ENCODE peak calls at places on chromosomes 7 and 10, in five cellular contexts. One of them, this sample, is unnamed. For H3K4me1, H3K27me3 and H3K36me3, the result is how much of the 10 kb centered on the place peaks cover.

GRCh38 chr10:101085846-101086245 is 24.1 kb downstream of the KAZALD1 start:
- DNase-seq in Caco-2: no peak
- DNase-seq in body of pancreas: no peak
- DNase-seq in CD4-positive, CD25-positive, alpha-beta regulatory T cell: no peak
- DNase-seq in neural progenitor cell: no peak
- DNase-seq in this sample: no peak

GRCh38 chr10:12177642-12178041 is 18.0 kb downstream of the NUDT5 start:
- DNase-seq in Caco-2: no peak
- DNase-seq in body of pancreas: no peak
- DNase-seq in CD4-positive, CD25-positive, alpha-beta regulatory T cell: no peak
- DNase-seq in neural progenitor cell: no peak
- DNase-seq in this sample: no peak

GRCh38 chr10:56823849-56824248 is 462.8 kb upstream of the ZWINT start:
- DNase-seq in Caco-2: peak
- DNase-seq in body of pancreas: no peak
- DNase-seq in CD4-positive, CD25-positive, alpha-beta regulatory T cell: no peak
- DNase-seq in neural progenitor cell: peak
- DNase-seq in this sample: peak

GRCh38 chr10:97780991-97781540 is 9.3 kb upstream of the SFRP5 start:
- DNase-seq in Caco-2: no peak
- DNase-seq in body of pancreas: no peak
- DNase-seq in CD4-positive, CD25-positive, alpha-beta regulatory T cell: no peak
- DNase-seq in neural progenitor cell: no peak
- DNase-seq in this sample: no peak

GRCh38 chr10:25725917-25726716 is 207.9 kb upstream of the MYO3A start:
- DNase-seq in Caco-2: peak
- DNase-seq in body of pancreas: peak
- DNase-seq in CD4-positive, CD25-positive, alpha-beta regulatory T cell: peak
- DNase-seq in neural progenitor cell: peak
- DNase-seq in this sample: peak

GRCh38 chr10:5317547-5318107 is 47.1 kb upstream of the UCN3 start:
- DNase-seq in Caco-2: no peak
- DNase-seq in body of pancreas: no peak
- DNase-seq in CD4-positive, CD25-positive, alpha-beta regulatory T cell: peak
- DNase-seq in neural progenitor cell: no peak
- DNase-seq in this sample: no peak

GRCh38 chr7:155222046-155222445 is 75.6 kb upstream of the INSIG1 start:
- DNase-seq in Caco-2: no peak
- DNase-seq in body of pancreas: peak
- DNase-seq in CD4-positive, CD25-positive, alpha-beta regulatory T cell: no peak
- DNase-seq in neural progenitor cell: no peak
- DNase-seq in this sample: no peak

GRCh38 chr10:75599875-75600648 is 168.6 kb downstream of the LRMDA start:
- DNase-seq in Caco-2: no peak
- DNase-seq in body of pancreas: no peak
- DNase-seq in CD4-positive, CD25-positive, alpha-beta regulatory T cell: no peak
- DNase-seq in neural progenitor cell: no peak
- DNase-seq in this sample: no peak

GRCh38 chr7:84085147-84085546 is 109.4 kb downstream of the SEMA3A start:
- DNase-seq in Caco-2: no peak
- DNase-seq in body of pancreas: no peak
- DNase-seq in CD4-positive, CD25-positive, alpha-beta regulatory T cell: no peak
- DNase-seq in neural progenitor cell: no peak
- DNase-seq in this sample: no peak

GRCh38 chr10:12448729-12449391 is 99.5 kb downstream of the CAMK1D start:
- DNase-seq in Caco-2: no peak
- DNase-seq in body of pancreas: peak
- DNase-seq in CD4-positive, CD25-positive, alpha-beta regulatory T cell: peak
- DNase-seq in neural progenitor cell: no peak
- DNase-seq in this sample: no peak

GRCh38 chr10:115665549-115665948 is 572.4 kb downstream of the ATRNL1 start:
- DNase-seq in Caco-2: no peak
- DNase-seq in body of pancreas: no peak
- DNase-seq in CD4-positive, CD25-positive, alpha-beta regulatory T cell: no peak
- DNase-seq in neural progenitor cell: no peak
- DNase-seq in this sample: no peak

GRCh38 chr7:152081088-152081487 is 55.6 kb downstream of the GALNT11 start:
- DNase-seq in Caco-2: peak
- DNase-seq in body of pancreas: no peak
- DNase-seq in CD4-positive, CD25-positive, alpha-beta regulatory T cell: no peak
- DNase-seq in neural progenitor cell: peak
- DNase-seq in this sample: peak

GRCh38 chr7:29106128-29106988 is 40.0 kb downstream of the CPVL start:
- DNase-seq in Caco-2: peak
- DNase-seq in body of pancreas: peak
- DNase-seq in CD4-positive, CD25-positive, alpha-beta regulatory T cell: no peak
- DNase-seq in neural progenitor cell: peak
- DNase-seq in this sample: peak

GRCh38 chr10:78185693-78186055 is 152.0 kb downstream of the RPS24 start:
- DNase-seq in Caco-2: no peak
- DNase-seq in body of pancreas: no peak
- DNase-seq in CD4-positive, CD25-positive, alpha-beta regulatory T cell: no peak
- DNase-seq in neural progenitor cell: no peak
- DNase-seq in this sample: no peak

DNA sequence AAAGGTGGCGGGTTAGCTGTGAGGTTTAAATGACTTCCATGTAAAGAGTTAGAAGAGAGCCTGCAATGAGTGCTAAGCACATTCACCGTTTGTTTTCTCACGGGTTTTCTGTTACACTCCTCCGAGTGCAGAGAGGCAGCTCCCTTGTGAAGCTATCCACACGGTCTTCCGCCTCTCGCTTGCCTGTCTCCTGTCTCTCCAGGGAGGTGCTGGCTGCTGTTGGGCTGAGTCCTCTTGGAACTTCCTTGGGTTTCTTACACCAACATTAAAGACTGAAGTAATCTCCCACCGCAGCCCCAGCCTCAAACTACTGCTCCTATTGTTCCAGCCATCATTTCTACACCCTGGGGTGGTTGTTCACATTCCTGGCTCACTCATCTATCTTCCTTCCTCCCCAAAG is 14.3 kb downstream of the ESYT2 start:
- DNase-seq in Caco-2: no peak
- DNase-seq in body of pancreas: no peak
- DNase-seq in CD4-positive, CD25-positive, alpha-beta regulatory T cell: no peak
- DNase-seq in neural progenitor cell: peak
- DNase-seq in this sample: no peak
- H3K4me1 ChIP-seq in Caco-2: half or more
- H3K4me1 ChIP-seq in body of pancreas: half or more
- H3K4me1 ChIP-seq in CD4-positive, CD25-positive, alpha-beta regulatory T cell: half or more
- H3K4me1 ChIP-seq in neural progenitor cell: under half
- H3K4me1 ChIP-seq in this sample: under half

GRCh38 chr7:30731619-30732018 is 20.3 kb upstream of the INMT start:
- DNase-seq in Caco-2: no peak
- DNase-seq in body of pancreas: no peak
- DNase-seq in CD4-positive, CD25-positive, alpha-beta regulatory T cell: no peak
- DNase-seq in neural progenitor cell: no peak
- DNase-seq in this sample: no peak

GRCh38 chr7:30732606-30733005 is 19.3 kb upstream of the INMT start:
- DNase-seq in Caco-2: no peak
- DNase-seq in body of pancreas: no peak
- DNase-seq in CD4-positive, CD25-positive, alpha-beta regulatory T cell: no peak
- DNase-seq in neural progenitor cell: no peak
- DNase-seq in this sample: no peak

GRCh38 chr7:30734497-30734896 is 17.4 kb upstream of the INMT start:
- DNase-seq in Caco-2: no peak
- DNase-seq in body of pancreas: no peak
- DNase-seq in CD4-positive, CD25-positive, alpha-beta regulatory T cell: no peak
- DNase-seq in neural progenitor cell: no peak
- DNase-seq in this sample: no peak

GRCh38 chr7:30733691-30734090 is 18.2 kb upstream of the INMT start:
- DNase-seq in Caco-2: no peak
- DNase-seq in body of pancreas: no peak
- DNase-seq in CD4-positive, CD25-positive, alpha-beta regulatory T cell: no peak
- DNase-seq in neural progenitor cell: no peak
- DNase-seq in this sample: no peak

DNA sequence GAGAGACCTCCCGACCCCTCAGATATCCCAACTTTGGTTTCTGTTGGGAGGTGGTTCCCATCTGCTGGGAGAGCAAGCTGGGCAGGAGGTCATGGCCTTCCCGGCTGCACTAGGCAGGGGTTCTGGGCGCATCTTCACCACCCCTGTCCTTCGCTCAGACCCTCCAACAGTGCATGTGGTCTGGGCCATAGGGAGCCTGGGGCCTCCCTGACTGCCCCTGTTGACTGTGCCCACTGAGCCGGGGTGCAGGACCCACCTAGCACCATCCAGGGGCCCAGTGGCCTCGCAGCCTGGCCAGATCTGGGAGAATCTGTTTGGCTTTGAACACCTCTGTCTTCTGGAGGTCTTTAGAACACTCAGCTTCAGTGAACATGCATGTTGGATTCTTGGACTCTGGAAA is 18.7 kb upstream of the INMT start:
- DNase-seq in Caco-2: no peak
- DNase-seq in body of pancreas: no peak
- DNase-seq in CD4-positive, CD25-positive, alpha-beta regulatory T cell: no peak
- DNase-seq in neural progenitor cell: no peak
- DNase-seq in this sample: no peak
- H3K27me3 ChIP-seq in Caco-2: under half
- H3K27me3 ChIP-seq in body of pancreas: under half
- H3K27me3 ChIP-seq in CD4-positive, CD25-positive, alpha-beta regulatory T cell: under half
- H3K27me3 ChIP-seq in neural progenitor cell: under half
- H3K27me3 ChIP-seq in this sample: under half

DNA sequence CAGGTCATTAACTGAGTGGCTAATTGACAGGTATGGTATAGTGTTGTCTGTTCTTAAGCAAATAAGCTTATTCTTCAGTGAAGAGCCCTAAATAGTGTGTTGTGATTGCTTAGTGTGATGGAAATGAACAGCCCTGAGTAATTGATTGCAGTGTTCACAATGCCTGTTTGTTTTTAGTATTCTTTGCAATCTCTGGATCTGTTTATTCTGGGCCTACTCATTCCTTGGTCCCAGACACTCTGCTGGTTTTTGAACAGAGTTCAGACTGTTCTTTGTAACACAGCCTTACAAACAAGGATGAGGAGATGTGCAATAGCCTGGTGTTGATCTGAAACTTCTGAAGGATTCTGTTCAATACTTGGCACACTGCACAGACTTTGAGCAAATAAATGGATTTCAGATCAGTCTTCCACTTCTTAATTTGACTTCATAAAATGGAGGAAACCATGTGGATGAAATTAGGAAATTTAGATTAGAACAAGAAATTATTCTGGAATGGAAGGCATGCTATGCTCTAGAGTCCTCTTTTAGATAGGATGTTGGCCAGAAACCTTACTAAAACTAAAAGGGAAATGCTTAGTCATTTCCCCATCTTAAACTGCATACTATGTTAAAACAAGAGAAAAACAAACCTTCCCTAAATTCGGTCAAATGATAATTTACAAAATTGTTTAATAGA is 444.2 kb upstream of the SEMA3D start:
- DNase-seq in Caco-2: no peak
- DNase-seq in body of pancreas: no peak
- DNase-seq in CD4-positive, CD25-positive, alpha-beta regulatory T cell: no peak
- DNase-seq in neural progenitor cell: peak
- DNase-seq in this sample: no peak
- H3K36me3 ChIP-seq in Caco-2: under half
- H3K36me3 ChIP-seq in body of pancreas: under half
- H3K36me3 ChIP-seq in CD4-positive, CD25-positive, alpha-beta regulatory T cell: under half
- H3K36me3 ChIP-seq in neural progenitor cell: under half
- H3K36me3 ChIP-seq in this sample: under half

DNA sequence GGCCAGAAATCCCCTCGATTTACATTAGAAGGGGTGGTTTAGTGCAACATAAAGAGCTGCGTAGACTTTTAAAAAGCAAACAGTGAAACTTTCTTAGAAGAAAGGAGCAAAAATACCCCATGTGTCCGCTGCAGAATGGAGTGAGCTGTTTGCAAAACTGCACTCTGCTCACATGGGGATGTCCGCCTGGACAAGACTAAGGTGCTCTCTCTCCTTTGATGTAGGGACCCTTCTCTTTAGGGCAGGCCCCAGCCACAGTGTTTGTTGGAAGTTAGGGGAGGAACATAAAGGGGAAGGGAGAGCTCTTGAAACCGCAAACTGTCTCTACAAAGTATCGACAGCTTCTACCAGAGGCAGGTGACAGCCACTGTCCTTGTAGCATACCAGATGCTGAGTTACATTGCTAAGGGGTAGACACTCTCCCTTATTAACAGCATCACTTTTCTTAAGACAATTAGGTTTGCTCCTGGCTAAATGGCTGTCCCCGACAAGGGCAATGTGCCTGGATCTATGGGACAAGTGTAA is 528.1 kb downstream of the KCNMA1 start:
- DNase-seq in Caco-2: no peak
- DNase-seq in body of pancreas: no peak
- DNase-seq in CD4-positive, CD25-positive, alpha-beta regulatory T cell: no peak
- DNase-seq in neural progenitor cell: no peak
- DNase-seq in this sample: peak
- H3K4me1 ChIP-seq in Caco-2: under half
- H3K4me1 ChIP-seq in body of pancreas: under half
- H3K4me1 ChIP-seq in CD4-positive, CD25-positive, alpha-beta regulatory T cell: under half
- H3K4me1 ChIP-seq in neural progenitor cell: under half
- H3K4me1 ChIP-seq in this sample: under half

DNA sequence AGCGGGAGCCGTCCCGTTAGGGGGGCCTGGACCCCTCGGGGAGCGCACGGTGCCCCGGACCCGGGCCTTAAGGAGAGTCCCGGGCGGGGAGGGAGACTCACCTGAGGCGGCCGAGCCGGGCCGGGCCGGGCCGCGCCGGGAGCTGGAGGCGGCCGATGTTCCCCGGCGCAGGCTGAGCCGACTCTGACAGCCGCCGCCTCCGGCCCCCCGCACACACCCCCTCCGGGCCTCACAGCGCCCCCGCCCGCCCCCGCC is at the start of gene ACHE:
- DNase-seq in Caco-2: no peak
- DNase-seq in body of pancreas: no peak
- DNase-seq in CD4-positive, CD25-positive, alpha-beta regulatory T cell: no peak
- DNase-seq in neural progenitor cell: no peak
- DNase-seq in this sample: no peak
- H3K27me3 ChIP-seq in Caco-2: under half
- H3K27me3 ChIP-seq in body of pancreas: under half
- H3K27me3 ChIP-seq in CD4-positive, CD25-positive, alpha-beta regulatory T cell: under half
- H3K27me3 ChIP-seq in neural progenitor cell: under half
- H3K27me3 ChIP-seq in this sample: under half

DNA sequence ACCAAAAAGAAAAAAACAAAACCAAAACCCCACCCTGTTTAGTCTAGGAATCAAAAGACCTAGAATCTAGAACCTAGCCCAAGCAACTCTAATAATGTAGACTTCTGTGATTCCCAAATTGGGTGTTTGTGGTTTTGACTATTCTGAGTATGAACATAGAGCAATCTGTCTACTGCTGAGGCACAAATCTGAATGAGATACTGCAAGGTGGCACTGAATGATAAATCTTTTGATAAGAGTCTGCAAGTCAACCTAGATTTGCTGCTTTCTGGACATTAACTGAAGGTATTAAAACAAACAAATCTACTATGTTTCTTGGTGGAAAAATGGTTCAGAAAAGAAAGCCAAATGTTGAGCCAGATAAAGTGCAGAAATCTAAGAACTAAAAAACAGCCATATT is 50.6 kb downstream of the IRF5 start:
- DNase-seq in Caco-2: no peak
- DNase-seq in body of pancreas: no peak
- DNase-seq in CD4-positive, CD25-positive, alpha-beta regulatory T cell: no peak
- DNase-seq in neural progenitor cell: no peak
- DNase-seq in this sample: no peak
- H3K36me3 ChIP-seq in Caco-2: under half
- H3K36me3 ChIP-seq in body of pancreas: under half
- H3K36me3 ChIP-seq in CD4-positive, CD25-positive, alpha-beta regulatory T cell: half or more
- H3K36me3 ChIP-seq in neural progenitor cell: under half
- H3K36me3 ChIP-seq in this sample: half or more